ENCODE peak calls at places on chromosomes 5 and 9, in six cellular contexts. One of them, this sample, is unnamed. For H3K27me3, the result is how much of the 10 kb centered on the place peaks cover.

GRCh38 chr9:130254753-130255637 is 10.6 kb upstream of the HMCN2 start:
- DNase-seq in Peyer's patch: no peak
- DNase-seq in psoas muscle: no peak
- DNase-seq in H7: no peak
- DNase-seq in right lobe of liver: no peak
- DNase-seq in GM12878: no peak
- DNase-seq in this sample: no peak

GRCh38 chr9:123544007-123544827 is 188.2 kb downstream of the CRB2 start:
- DNase-seq in H7: peak
- DNase-seq in GM12878: no peak
- DNase-seq in psoas muscle: no peak
- DNase-seq in right lobe of liver: no peak
- DNase-seq in Peyer's patch: no peak
- DNase-seq in this sample: peak

GRCh38 chr9:114154597-114155102 is 687 bp upstream of the COL27A1 start:
- DNase-seq in right lobe of liver: no peak
- DNase-seq in GM12878: no peak
- DNase-seq in H7: no peak
- DNase-seq in Peyer's patch: no peak
- DNase-seq in psoas muscle: no peak
- DNase-seq in this sample: no peak

GRCh38 chr5:173056783-173057061 is 570 bp downstream of the CREBRF start:
- DNase-seq in right lobe of liver: no peak
- DNase-seq in GM12878: no peak
- DNase-seq in H7: peak
- DNase-seq in psoas muscle: no peak
- DNase-seq in Peyer's patch: peak
- DNase-seq in this sample: no peak

GRCh38 chr9:89734561-89734960 is 129.7 kb downstream of the GADD45G start:
- DNase-seq in GM12878: no peak
- DNase-seq in H7: no peak
- DNase-seq in psoas muscle: no peak
- DNase-seq in right lobe of liver: peak
- DNase-seq in Peyer's patch: no peak
- DNase-seq in this sample: no peak

GRCh38 chr5:84411832-84412605 is 27.3 kb upstream of the EDIL3 start:
- DNase-seq in psoas muscle: no peak
- DNase-seq in H7: no peak
- DNase-seq in Peyer's patch: no peak
- DNase-seq in right lobe of liver: no peak
- DNase-seq in GM12878: no peak
- DNase-seq in this sample: no peak

GRCh38 chr5:138330813-138331448 is 673 bp downstream of the CDC25C start:
- DNase-seq in Peyer's patch: no peak
- DNase-seq in psoas muscle: no peak
- DNase-seq in H7: no peak
- DNase-seq in right lobe of liver: no peak
- DNase-seq in GM12878: no peak
- DNase-seq in this sample: no peak

GRCh38 chr9:34652608-34653007 is 623 bp downstream of the IL11RA start:
- DNase-seq in H7: peak
- DNase-seq in GM12878: no peak
- DNase-seq in Peyer's patch: no peak
- DNase-seq in psoas muscle: no peak
- DNase-seq in right lobe of liver: no peak
- DNase-seq in this sample: no peak

GRCh38 chr5:76372320-76373054 is 30.6 kb upstream of the IQGAP2 start:
- DNase-seq in psoas muscle: no peak
- DNase-seq in Peyer's patch: no peak
- DNase-seq in GM12878: no peak
- DNase-seq in H7: peak
- DNase-seq in right lobe of liver: no peak
- DNase-seq in this sample: peak

GRCh38 chr5:113378960-113379541 is 55.7 kb downstream of the TSSK1B start:
- DNase-seq in H7: peak
- DNase-seq in psoas muscle: no peak
- DNase-seq in right lobe of liver: peak
- DNase-seq in Peyer's patch: peak
- DNase-seq in GM12878: peak
- DNase-seq in this sample: peak

GRCh38 chr5:40112875-40113274 is 566.8 kb upstream of the PTGER4 start:
- DNase-seq in psoas muscle: no peak
- DNase-seq in H7: no peak
- DNase-seq in right lobe of liver: no peak
- DNase-seq in Peyer's patch: no peak
- DNase-seq in GM12878: no peak
- DNase-seq in this sample: no peak

GRCh38 chr5:68249520-68249919 is 34.0 kb downstream of the PIK3R1 start:
- DNase-seq in H7: no peak
- DNase-seq in right lobe of liver: no peak
- DNase-seq in psoas muscle: no peak
- DNase-seq in Peyer's patch: no peak
- DNase-seq in GM12878: no peak
- DNase-seq in this sample: no peak

GRCh38 chr5:134787692-134788091 is 29.1 kb downstream of the DDX46 start:
- DNase-seq in Peyer's patch: no peak
- DNase-seq in psoas muscle: no peak
- DNase-seq in GM12878: no peak
- DNase-seq in H7: no peak
- DNase-seq in right lobe of liver: no peak
- DNase-seq in this sample: no peak

GRCh38 chr5:93723005-93723404 is 18.4 kb downstream of the POU5F2 start:
- DNase-seq in H7: no peak
- DNase-seq in psoas muscle: no peak
- DNase-seq in right lobe of liver: no peak
- DNase-seq in Peyer's patch: no peak
- DNase-seq in GM12878: no peak
- DNase-seq in this sample: no peak

GRCh38 chr5:170355601-170356098 is 33.5 kb downstream of the KCNMB1 start:
- DNase-seq in right lobe of liver: peak
- DNase-seq in Peyer's patch: no peak
- DNase-seq in H7: no peak
- DNase-seq in GM12878: no peak
- DNase-seq in psoas muscle: peak
- DNase-seq in this sample: no peak

GRCh38 chr5:170360712-170361501 is 28.3 kb downstream of the KCNMB1 start:
- DNase-seq in H7: no peak
- DNase-seq in right lobe of liver: no peak
- DNase-seq in Peyer's patch: no peak
- DNase-seq in psoas muscle: no peak
- DNase-seq in GM12878: no peak
- DNase-seq in this sample: no peak

GRCh38 chr5:170353946-170354345 is 35.2 kb downstream of the KCNMB1 start:
- DNase-seq in H7: no peak
- DNase-seq in right lobe of liver: no peak
- DNase-seq in psoas muscle: peak
- DNase-seq in GM12878: no peak
- DNase-seq in Peyer's patch: no peak
- DNase-seq in this sample: no peak

GRCh38 chr5:170361600-170361999 is 27.6 kb downstream of the KCNMB1 start:
- DNase-seq in psoas muscle: no peak
- DNase-seq in H7: peak
- DNase-seq in right lobe of liver: no peak
- DNase-seq in GM12878: no peak
- DNase-seq in Peyer's patch: no peak
- DNase-seq in this sample: no peak

GRCh38 chr5:170357853-170358497 is 31.2 kb downstream of the KCNMB1 start:
- DNase-seq in H7: no peak
- DNase-seq in GM12878: no peak
- DNase-seq in right lobe of liver: peak
- DNase-seq in Peyer's patch: peak
- DNase-seq in psoas muscle: peak
- DNase-seq in this sample: no peak
- H3K27me3 ChIP-seq in H7: under half
- H3K27me3 ChIP-seq in GM12878: under half
- H3K27me3 ChIP-seq in right lobe of liver: under half
- H3K27me3 ChIP-seq in Peyer's patch: under half
- H3K27me3 ChIP-seq in psoas muscle: under half
- H3K27me3 ChIP-seq in this sample: under half

DNA sequence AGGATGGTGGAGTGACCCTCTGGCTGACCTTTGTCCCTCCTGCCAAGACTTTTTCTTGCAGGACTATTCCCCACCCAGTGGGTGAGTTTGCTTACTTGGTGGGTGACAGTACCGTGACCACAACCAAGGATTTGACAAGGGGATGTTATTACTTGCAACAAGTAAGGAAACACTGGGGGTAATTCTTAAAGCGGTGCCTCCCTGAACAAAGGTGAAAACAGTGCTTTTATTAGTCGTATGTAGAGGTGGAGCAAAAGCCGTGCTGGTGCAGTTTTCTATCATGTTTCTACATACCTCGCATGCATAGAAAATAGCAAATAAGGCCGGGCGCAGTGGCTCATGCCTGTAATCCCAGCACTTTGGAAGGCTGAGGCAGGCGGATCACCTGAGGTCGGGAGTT is 41.0 kb upstream of the KDM4C start:
- DNase-seq in Peyer's patch: no peak
- DNase-seq in right lobe of liver: no peak
- DNase-seq in psoas muscle: no peak
- DNase-seq in H7: no peak
- DNase-seq in GM12878: no peak
- DNase-seq in this sample: no peak
- H3K4me3 ChIP-seq in Peyer's patch: peak
- H3K4me3 ChIP-seq in right lobe of liver: peak
- H3K4me3 ChIP-seq in psoas muscle: peak
- H3K4me3 ChIP-seq in H7: peak
- H3K4me3 ChIP-seq in GM12878: peak
- H3K4me3 ChIP-seq in this sample: no peak

DNA sequence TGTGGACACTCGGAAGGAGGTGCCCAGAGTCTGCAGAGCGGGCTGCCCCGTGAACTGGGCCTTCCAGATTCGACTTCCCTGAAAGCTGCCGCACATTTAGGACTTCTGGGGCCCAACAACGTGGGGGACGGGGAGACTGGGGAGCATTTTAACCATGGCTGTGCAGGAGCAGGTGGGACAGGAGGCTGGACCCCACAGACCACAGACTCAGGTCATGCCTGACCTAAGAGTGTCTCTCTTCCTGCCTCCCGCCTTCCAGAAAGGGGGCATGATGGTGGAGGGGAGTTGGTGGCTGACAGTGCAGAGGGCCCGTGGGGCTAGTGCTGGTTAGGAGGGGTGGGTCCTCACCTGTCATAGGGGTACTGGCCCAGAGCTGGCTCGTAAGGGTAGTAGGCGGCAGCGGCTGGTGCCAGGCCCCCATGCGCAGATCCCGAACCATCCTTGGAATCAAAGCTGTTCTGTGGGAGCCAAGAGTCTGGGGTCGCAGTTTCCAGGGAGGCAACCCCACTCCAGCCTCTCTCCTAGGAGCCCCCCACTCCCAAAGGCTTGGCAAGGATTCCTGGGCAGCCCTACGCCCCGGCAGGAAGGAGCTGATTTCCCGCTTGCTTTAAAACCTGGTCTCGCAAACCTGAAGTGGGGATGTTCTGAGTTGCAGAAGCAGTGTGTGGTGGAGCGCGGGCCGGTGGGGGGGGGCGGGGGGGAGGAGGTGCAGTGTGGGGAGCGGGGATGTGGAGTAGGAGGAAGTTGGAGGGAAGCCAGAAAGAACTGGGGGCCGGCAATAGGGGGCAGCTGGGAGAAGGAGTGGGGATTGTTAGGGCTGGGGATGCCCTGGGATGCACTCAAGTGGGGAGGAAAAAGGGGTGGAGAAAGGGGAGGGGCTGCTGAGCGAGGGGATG is 2.1 kb downstream of the IRX4 start:
- DNase-seq in H7: peak
- DNase-seq in GM12878: no peak
- DNase-seq in right lobe of liver: no peak
- DNase-seq in psoas muscle: no peak
- DNase-seq in Peyer's patch: no peak
- DNase-seq in this sample: no peak
- H3K27me3 ChIP-seq in H7: half or more
- H3K27me3 ChIP-seq in GM12878: under half
- H3K27me3 ChIP-seq in right lobe of liver: under half
- H3K27me3 ChIP-seq in psoas muscle: under half
- H3K27me3 ChIP-seq in Peyer's patch: under half
- H3K27me3 ChIP-seq in this sample: half or more

GRCh38 chr9:95752129-95752731 is 123.3 kb upstream of the ERCC6L2 start:
- DNase-seq in H7: peak
- DNase-seq in Peyer's patch: no peak
- DNase-seq in right lobe of liver: no peak
- DNase-seq in GM12878: no peak
- DNase-seq in psoas muscle: no peak
- DNase-seq in this sample: no peak
- H3K4me3 ChIP-seq in H7: peak
- H3K4me3 ChIP-seq in Peyer's patch: no peak
- H3K4me3 ChIP-seq in right lobe of liver: no peak
- H3K4me3 ChIP-seq in GM12878: no peak
- H3K4me3 ChIP-seq in psoas muscle: no peak
- H3K4me3 ChIP-seq in this sample: no peak

GRCh38 chr9:136667940-136668760 is 5.4 kb downstream of the EGFL7 start:
- DNase-seq in psoas muscle: no peak
- DNase-seq in Peyer's patch: no peak
- DNase-seq in right lobe of liver: peak
- DNase-seq in GM12878: no peak
- DNase-seq in H7: no peak
- DNase-seq in this sample: no peak

GRCh38 chr9:136670571-136671253 is 8.0 kb downstream of the EGFL7 start:
- DNase-seq in Peyer's patch: no peak
- DNase-seq in right lobe of liver: peak
- DNase-seq in GM12878: no peak
- DNase-seq in psoas muscle: no peak
- DNase-seq in H7: peak
- DNase-seq in this sample: no peak

GRCh38 chr9:136671254-136671614 is 8.5 kb downstream of the EGFL7 start:
- DNase-seq in Peyer's patch: no peak
- DNase-seq in psoas muscle: no peak
- DNase-seq in right lobe of liver: peak
- DNase-seq in GM12878: no peak
- DNase-seq in H7: no peak
- DNase-seq in this sample: no peak

GRCh38 chr9:136668983-136669790 is 6.5 kb downstream of the EGFL7 start:
- DNase-seq in psoas muscle: no peak
- DNase-seq in Peyer's patch: no peak
- DNase-seq in H7: no peak
- DNase-seq in GM12878: no peak
- DNase-seq in right lobe of liver: peak
- DNase-seq in this sample: no peak

GRCh38 chr9:136669791-136670464 is 7.2 kb downstream of the EGFL7 start:
- DNase-seq in GM12878: no peak
- DNase-seq in psoas muscle: no peak
- DNase-seq in right lobe of liver: peak
- DNase-seq in H7: peak
- DNase-seq in Peyer's patch: no peak
- DNase-seq in this sample: no peak
- H3K27me3 ChIP-seq in GM12878: under half
- H3K27me3 ChIP-seq in psoas muscle: under half
- H3K27me3 ChIP-seq in right lobe of liver: under half
- H3K27me3 ChIP-seq in H7: under half
- H3K27me3 ChIP-seq in Peyer's patch: under half
- H3K27me3 ChIP-seq in this sample: under half

GRCh38 chr9:105055922-105056321 is 128.0 kb upstream of the ABCA1 start:
- DNase-seq in psoas muscle: no peak
- DNase-seq in Peyer's patch: no peak
- DNase-seq in H7: no peak
- DNase-seq in GM12878: no peak
- DNase-seq in right lobe of liver: no peak
- DNase-seq in this sample: no peak
- H3K4me3 ChIP-seq in psoas muscle: no peak
- H3K4me3 ChIP-seq in Peyer's patch: no peak
- H3K4me3 ChIP-seq in H7: no peak
- H3K4me3 ChIP-seq in GM12878: no peak
- H3K4me3 ChIP-seq in right lobe of liver: no peak
- H3K4me3 ChIP-seq in this sample: no peak

GRCh38 chr9:137079401-137079787 is 2.1 kb downstream of the UAP1L1 start:
- DNase-seq in GM12878: no peak
- DNase-seq in H7: no peak
- DNase-seq in Peyer's patch: no peak
- DNase-seq in psoas muscle: no peak
- DNase-seq in right lobe of liver: no peak
- DNase-seq in this sample: no peak
- H3K27me3 ChIP-seq in GM12878: under half
- H3K27me3 ChIP-seq in H7: under half
- H3K27me3 ChIP-seq in Peyer's patch: under half
- H3K27me3 ChIP-seq in psoas muscle: under half
- H3K27me3 ChIP-seq in right lobe of liver: under half
- H3K27me3 ChIP-seq in this sample: under half